ENCODE peak calls at places on chromosomes 11 and 22, in seven cellular contexts. F is Calu3, N is pons, Y is T-helper 2 cell, H is neural progenitor cell, R is tibial nerve, Z is B cell. T is an unnamed sample.

GRCh38 chr11:135006800-135007199 is 594.8 kb upstream of the B3GAT1 start:
- DNase-seq in F (no peak), N (peak; percentile 96), Y (no peak), H (peak; percentile 25), R (no peak), Z (no peak), T (no peak)

GRCh38 chr11:112881461-112881860 is 79.8 kb upstream of the NCAM1 start:
- DNase-seq in F (no peak), N (peak; percentile 97), Y (no peak), H (peak; percentile 79), R (no peak), Z (no peak), T (no peak)

GRCh38 chr11:83140691-83141455 is 16.1 kb upstream of the PCF11 start:
- DNase-seq in F (no peak), N (no peak), Y (no peak), H (no peak), R (no peak), Z (no peak), T (peak; percentile 55)

GRCh38 chr11:73227571-73228211 is 9.6 kb downstream of the P2RY2 start:
- DNase-seq in F (peak; percentile 91), N (no peak), Y (no peak), H (no peak), R (no peak), Z (no peak), T (no peak)

GRCh38 chr11:29485641-29486040 is 531.2 kb downstream of the KCNA4 start:
- DNase-seq in F (no peak), N (no peak), Y (no peak), H (no peak), R (no peak), Z (no peak), T (no peak)

GRCh38 chr11:127114035-127114434 is 113.5 kb upstream of the KIRREL3 start:
- DNase-seq in F (peak; percentile 19), N (no peak), Y (no peak), H (no peak), R (no peak), Z (no peak), T (no peak)

GRCh38 chr22:38734203-38735100 is 21.3 kb downstream of the SUN2 start:
- DNase-seq in F (no peak), N (no peak), Y (no peak), H (no peak), R (no peak), Z (peak; percentile 38), T (no peak)

GRCh38 chr11:102603091-102603490 is 22.0 kb downstream of the MMP20 start:
- DNase-seq in F (peak; percentile 57), N (peak; percentile 99), Y (no peak), H (peak; percentile 58), R (no peak), Z (no peak), T (no peak)

GRCh38 chr11:125162743-125163142 is 1.8 kb upstream of the PKNOX2 start:
- DNase-seq in F (no peak), N (no peak), Y (no peak), H (peak; percentile 68), R (no peak), Z (no peak), T (no peak)

GRCh38 chr11:17129003-17129402 is 51.5 kb upstream of the RPS13 start:
- DNase-seq in F (no peak), N (no peak), Y (no peak), H (no peak), R (no peak), Z (no peak), T (no peak)

GRCh38 chr11:131486100-131486499 is 115.7 kb downstream of the NTM start:
- DNase-seq in F (no peak), N (peak; percentile 61), Y (no peak), H (no peak), R (no peak), Z (no peak), T (no peak)

GRCh38 chr22:49997221-49997599 is 15.4 kb downstream of the IL17REL start:
- DNase-seq in F (peak; percentile 72), N (no peak), Y (no peak), H (no peak), R (no peak), Z (no peak), T (no peak)

GRCh38 chr11:5577101-5577500 is 3.6 kb upstream of the OR52B6 start:
- DNase-seq in F (no peak), N (no peak), Y (no peak), H (no peak), R (no peak), Z (no peak), T (no peak)

GRCh38 chr22:17095538-17095937 is 10.7 kb downstream of the IL17RA start:
- DNase-seq in F (no peak), N (no peak), Y (no peak), H (peak; percentile 45), R (no peak), Z (no peak), T (peak; percentile 39)

GRCh38 chr11:34857463-34857862 is 58.7 kb downstream of the APIP start:
- DNase-seq in F (no peak), N (no peak), Y (no peak), H (no peak), R (no peak), Z (no peak), T (no peak)

GRCh38 chr11:120285256-120285655 is 39.8 kb upstream of the TLCD5 start:
- DNase-seq in F (no peak), N (no peak), Y (no peak), H (no peak), R (no peak), Z (no peak), T (no peak)

GRCh38 chr22:48802576-48802975 is 1025.1 kb downstream of the BRD1 start:
- DNase-seq in F (no peak), N (no peak), Y (no peak), H (no peak), R (no peak), Z (no peak), T (no peak)

GRCh38 chr22:45435544-45436139 is 22.1 kb downstream of the RIBC2 start:
- DNase-seq in F (peak; percentile 87), N (peak; percentile 76), Y (peak; percentile 81), H (peak; percentile 90), R (peak; percentile 84), Z (peak; percentile 83), T (peak; percentile 90)

GRCh38 chr11:7668911-7669310 is 4.4 kb downstream of the CYB5R2 start:
- DNase-seq in F (peak; percentile 20), N (peak; percentile 96), Y (no peak), H (no peak), R (no peak), Z (no peak), T (no peak)

GRCh38 chr11:31802000-31802551 is 9.0 kb downstream of the PAX6 start:
- DNase-seq in F (no peak), N (no peak), Y (no peak), H (no peak), R (no peak), Z (no peak), T (no peak)

GRCh38 chr22:21042978-21043855 is 2.5 kb upstream of the LRRC74B start:
- DNase-seq in F (no peak), N (no peak), Y (no peak), H (no peak), R (no peak), Z (no peak), T (peak; percentile 50)

T was measured in NB4.